ENCODE peak calls at places on chromosomes 2 and 18, in ten cellular contexts. K, U, W, L, V, R, H, E, S and J are unnamed samples.
A peak's percentile ranks its signal among the peaks of the same experiment; 100 is the strongest.

GRCh38 chr2:10501980-10502802 is 54.1 kb upstream of the ODC1 start:
- DNase-seq in K (no peak), U (no peak), W (peak; percentile 14), L (no peak), V (peak; percentile 10), R (peak; percentile 40), H (peak; percentile 39), E (peak; percentile 82), S (no peak), J (no peak)

GRCh38 chr2:60861736-60862135 is 19.6 kb upstream of the REL start:
- DNase-seq in K (no peak), U (no peak), W (no peak), L (no peak), V (no peak), R (no peak), H (no peak), E (no peak), S (no peak), J (peak; percentile 31)

GRCh38 chr2:68637047-68637446 is 6.3 kb upstream of the PROKR1 start:
- DNase-seq in K (no peak), U (no peak), W (no peak), L (no peak), V (no peak), R (no peak), H (no peak), E (no peak), S (no peak), J (no peak)

GRCh38 chr2:74499269-74499939 is at the start of gene LBX2:
- DNase-seq in K (no peak), U (no peak), W (no peak), L (no peak), V (no peak), R (peak; percentile 76), H (no peak), E (no peak), S (no peak), J (no peak)

GRCh38 chr2:113202305-113203216 is 28.8 kb downstream of the PSD4 start:
- DNase-seq in K (no peak), U (no peak), W (no peak), L (no peak), V (no peak), R (peak; percentile 78), H (peak; percentile 51), E (no peak), S (no peak), J (peak; percentile 27)

GRCh38 chr18:35122586-35123224 is 81.5 kb downstream of the MAPRE2 start:
- DNase-seq in K (no peak), U (no peak), W (no peak), L (peak; percentile 31), V (no peak), R (no peak), H (peak; percentile 47), E (no peak), S (no peak), J (no peak)

GRCh38 chr2:8067784-8068336 is 614.0 kb upstream of the ID2 start:
- DNase-seq in K (no peak), U (no peak), W (no peak), L (no peak), V (no peak), R (no peak), H (no peak), E (no peak), S (no peak), J (no peak)

GRCh38 chr2:128543646-128544045 is 225.0 kb upstream of the HS6ST1 start:
- DNase-seq in K (no peak), U (no peak), W (peak; percentile 11), L (no peak), V (peak; percentile 3), R (peak; percentile 37), H (no peak), E (peak; percentile 53), S (no peak), J (no peak)

GRCh38 chr18:31206787-31207381 is 44.2 kb upstream of the DSC1 start:
- DNase-seq in K (peak; percentile 58), U (peak; percentile 30), W (peak; percentile 81), L (peak; percentile 24), V (peak; percentile 70), R (no peak), H (no peak), E (peak; percentile 92), S (peak; percentile 91), J (peak; percentile 97)
- TF ChIP-seq POLR2A in K (no peak), U (no peak), W (no peak), L (no peak), V (no peak), R (no peak), H (no peak), E (no peak), S (peak; percentile 19), J (no peak)

GRCh38 chr2:227460079-227460485 is 11.9 kb upstream of the AGFG1 start:
- DNase-seq in K (no peak), U (peak; percentile 70), W (no peak), L (no peak), V (no peak), R (peak; percentile 84), H (no peak), E (no peak), S (no peak), J (peak; percentile 93)
- TF ChIP-seq POLR2A in K (no peak), U (no peak), W (no peak), L (no peak), V (no peak), R (no peak), H (no peak), E (no peak), S (no peak), J (no peak)

DNA sequence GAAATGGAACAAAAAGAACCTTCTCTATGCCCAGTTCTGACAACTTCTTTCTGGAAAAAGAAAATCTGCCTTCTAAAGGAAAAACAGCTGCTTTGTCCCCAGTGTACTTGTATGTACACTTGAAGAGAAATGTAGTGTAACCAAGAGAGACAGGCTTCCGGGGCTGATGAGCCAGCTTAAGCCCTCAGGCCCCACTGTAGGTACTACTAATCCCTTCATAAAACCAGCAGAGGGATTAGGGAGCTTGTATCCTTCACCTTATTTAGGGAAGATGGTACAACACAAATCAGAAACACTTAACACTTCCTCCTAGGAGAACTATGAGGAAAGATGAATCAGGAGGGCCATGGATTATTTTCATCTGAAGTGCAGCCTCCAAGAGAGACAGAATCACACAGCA is 18.8 kb upstream of the SUCLG1 start:
- DNase-seq in K (no peak), U (no peak), W (no peak), L (no peak), V (no peak), R (no peak), H (no peak), E (no peak), S (no peak), J (no peak)
- TF ChIP-seq POLR2A in K (no peak), U (no peak), W (no peak), L (no peak), V (no peak), R (no peak), H (no peak), E (no peak), S (no peak), J (no peak)

GRCh38 chr2:69933254-69933828 is 18.4 kb downstream of the MXD1 start:
- DNase-seq in K (no peak), U (no peak), W (no peak), L (no peak), V (no peak), R (no peak), H (no peak), E (no peak), S (no peak), J (peak; percentile 74)

GRCh38 chr2:69932596-69932922 is 17.6 kb downstream of the MXD1 start:
- DNase-seq in K (no peak), U (no peak), W (no peak), L (no peak), V (no peak), R (no peak), H (no peak), E (no peak), S (no peak), J (no peak)

GRCh38 chr2:69934614-69934908 is 19.7 kb downstream of the MXD1 start:
- DNase-seq in K (no peak), U (no peak), W (no peak), L (no peak), V (no peak), R (no peak), H (no peak), E (no peak), S (no peak), J (no peak)

GRCh38 chr2:69935011-69935410 is 20.1 kb downstream of the MXD1 start:
- DNase-seq in K (no peak), U (no peak), W (no peak), L (no peak), V (no peak), R (no peak), H (no peak), E (no peak), S (no peak), J (no peak)

DNA sequence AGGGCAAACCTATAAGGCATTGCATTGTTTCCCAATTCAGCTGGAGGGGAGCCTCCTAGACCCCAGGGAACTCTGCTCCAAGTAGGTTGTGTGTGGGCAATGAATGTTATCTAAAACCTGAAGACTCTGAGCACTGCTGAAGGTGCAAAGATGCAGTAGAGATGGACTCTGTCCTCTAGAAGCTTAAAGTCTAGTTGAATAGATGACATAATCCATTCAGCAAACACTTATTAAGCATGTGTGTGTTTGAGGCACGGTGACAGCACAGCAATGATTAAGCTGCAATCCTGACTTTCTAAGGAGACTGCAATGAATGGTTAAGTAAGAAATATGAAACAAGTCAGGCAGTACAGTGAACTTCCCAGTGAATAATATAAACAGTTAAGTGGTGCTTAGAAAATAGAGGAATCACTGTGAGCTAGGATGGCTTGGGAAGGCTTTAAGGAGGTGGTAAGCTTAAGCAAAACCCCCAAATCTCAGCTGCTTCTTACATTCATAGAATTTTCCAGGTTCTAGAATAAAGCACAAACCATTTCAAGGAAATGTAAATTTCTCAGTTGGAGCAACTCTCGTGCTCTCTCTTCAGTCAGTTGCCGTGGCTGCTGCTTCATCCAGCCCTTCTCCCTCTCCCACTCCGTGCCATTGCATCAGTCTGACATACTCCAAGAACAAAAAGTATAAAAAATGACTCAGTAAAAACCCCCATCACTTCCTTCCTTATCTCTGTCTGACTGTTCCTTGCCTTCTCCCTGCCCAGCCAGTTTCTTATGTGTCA is 19.1 kb downstream of the MXD1 start:
- DNase-seq in K (peak; percentile 60), U (no peak), W (no peak), L (peak; percentile 46), V (peak; percentile 57), R (no peak), H (no peak), E (no peak), S (no peak), J (peak; percentile 62)
- TF ChIP-seq POLR2A in K (no peak), U (no peak), W (no peak), L (no peak), V (no peak), R (no peak), H (no peak), E (no peak), S (no peak), J (no peak)

DNA sequence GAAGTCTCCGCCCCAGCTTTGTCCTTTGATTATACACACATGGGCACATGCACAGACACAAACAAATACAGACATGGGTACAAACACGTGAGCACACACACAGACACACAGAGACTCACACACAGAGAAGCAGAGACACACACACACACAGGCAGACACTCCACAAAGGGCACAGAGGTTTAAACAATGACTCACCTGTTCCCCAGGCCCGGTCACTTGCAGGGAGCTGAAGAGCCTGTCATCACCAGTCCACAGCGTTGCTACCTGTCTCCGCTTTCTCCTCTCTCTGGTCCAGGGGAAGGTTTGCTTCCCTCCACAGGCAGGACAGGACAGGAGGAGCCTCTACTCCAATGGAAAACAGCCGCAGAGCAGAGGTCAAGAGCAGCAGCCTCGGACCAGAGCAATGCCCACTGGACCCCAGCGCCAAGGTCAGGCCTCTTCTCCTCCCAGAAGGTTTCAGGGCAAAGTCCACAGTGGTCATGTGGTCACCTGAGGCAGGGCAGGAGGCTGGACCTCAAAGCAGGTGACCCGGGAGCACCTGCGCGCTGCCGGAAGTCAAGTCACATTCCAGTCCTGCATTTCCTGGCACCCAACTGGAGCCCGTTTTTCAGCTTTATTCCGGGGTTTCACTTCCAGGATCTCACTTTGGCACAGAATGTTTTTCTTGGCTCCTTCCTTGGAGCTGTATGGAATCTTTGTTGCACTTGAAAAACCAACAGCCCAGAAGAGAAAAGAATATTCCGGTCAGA is at the start of gene RAB17:
- DNase-seq in K (peak; percentile 44), U (peak; percentile 40), W (peak; percentile 90), L (no peak), V (peak; percentile 79), R (peak; percentile 49), H (peak; percentile 95), E (no peak), S (peak; percentile 63), J (no peak)
- TF ChIP-seq POLR2A in K (no peak), U (no peak), W (no peak), L (no peak), V (no peak), R (no peak), H (peak; percentile 69), E (no peak), S (no peak), J (no peak)